ENCODE peak calls at places on chromosome 11, in nine cellular contexts. A is right cardiac atrium, V is spleen, Q is tibial artery, R is HCT116, G is pancreas, H is fibroblast of lung, T is cardiac fibroblast, B is kidney epithelial cell. X is an unnamed sample.

GRCh38 chr11:112297248-112297866 is 36.7 kb upstream of the PLET1 start:
- DNase-seq in V (no peak), R (no peak), T (no peak), H (no peak), Q (no peak), A (no peak), G (no peak), B (no peak), X (no peak)

GRCh38 chr11:13225058-13226001 is 52.3 kb upstream of the BMAL1 start:
- DNase-seq in V (no peak), B (no peak), R (no peak), Q (no peak), A (no peak), T (no peak), H (no peak), G (no peak), X (no peak)

GRCh38 chr11:5698281-5698680 is 8.7 kb downstream of the TRIM22 start:
- DNase-seq in V (no peak), G (no peak), H (no peak), R (no peak), B (no peak), T (no peak), Q (no peak), A (no peak), X (no peak)

GRCh38 chr11:62921201-62921572 is at the start of gene CHRM1:
- DNase-seq in A (no peak), T (no peak), H (no peak), B (no peak), V (peak), G (peak), R (no peak), Q (no peak), X (no peak)

GRCh38 chr11:121460941-121461514 is 8.3 kb upstream of the SORL1-AS1 start:
- DNase-seq in H (no peak), B (no peak), A (no peak), Q (no peak), R (no peak), G (no peak), T (no peak), V (no peak), X (no peak)

GRCh38 chr11:29527391-29527936 is 489.4 kb downstream of the KCNA4 start:
- DNase-seq in V (no peak), B (peak), A (no peak), H (peak), R (peak), G (no peak), Q (no peak), T (peak), X (no peak)

GRCh38 chr11:12409621-12410005 is 32.2 kb downstream of the PARVA start:
- DNase-seq in T (no peak), B (no peak), Q (no peak), R (no peak), A (no peak), G (no peak), V (no peak), H (no peak), X (no peak)

GRCh38 chr11:128302425-128303186 is 284.8 kb downstream of the ETS1 start:
- DNase-seq in V (no peak), R (no peak), B (no peak), T (no peak), Q (no peak), G (no peak), H (no peak), A (no peak), X (no peak)

GRCh38 chr11:2944953-2945756 is 15.9 kb upstream of the PHLDA2 start:
- DNase-seq in B (peak), Q (peak), A (peak), V (peak), G (peak), R (no peak), T (peak), H (peak), X (peak)

GRCh38 chr11:114026355-114026754 is 33.2 kb upstream of the ZBTB16 start:
- DNase-seq in H (peak), B (no peak), G (no peak), A (no peak), T (peak), V (no peak), Q (no peak), R (no peak), X (no peak)

GRCh38 chr11:7590529-7590928 is 76.7 kb downstream of the PPFIBP2 start:
- DNase-seq in B (no peak), G (no peak), R (no peak), Q (no peak), T (no peak), V (no peak), H (no peak), A (no peak), X (no peak)

GRCh38 chr11:130070829-130071205 is 1.1 kb downstream of the APLP2 start:
- DNase-seq in H (peak), Q (no peak), T (peak), V (peak), G (no peak), B (no peak), A (peak), R (no peak), X (no peak)

DNA sequence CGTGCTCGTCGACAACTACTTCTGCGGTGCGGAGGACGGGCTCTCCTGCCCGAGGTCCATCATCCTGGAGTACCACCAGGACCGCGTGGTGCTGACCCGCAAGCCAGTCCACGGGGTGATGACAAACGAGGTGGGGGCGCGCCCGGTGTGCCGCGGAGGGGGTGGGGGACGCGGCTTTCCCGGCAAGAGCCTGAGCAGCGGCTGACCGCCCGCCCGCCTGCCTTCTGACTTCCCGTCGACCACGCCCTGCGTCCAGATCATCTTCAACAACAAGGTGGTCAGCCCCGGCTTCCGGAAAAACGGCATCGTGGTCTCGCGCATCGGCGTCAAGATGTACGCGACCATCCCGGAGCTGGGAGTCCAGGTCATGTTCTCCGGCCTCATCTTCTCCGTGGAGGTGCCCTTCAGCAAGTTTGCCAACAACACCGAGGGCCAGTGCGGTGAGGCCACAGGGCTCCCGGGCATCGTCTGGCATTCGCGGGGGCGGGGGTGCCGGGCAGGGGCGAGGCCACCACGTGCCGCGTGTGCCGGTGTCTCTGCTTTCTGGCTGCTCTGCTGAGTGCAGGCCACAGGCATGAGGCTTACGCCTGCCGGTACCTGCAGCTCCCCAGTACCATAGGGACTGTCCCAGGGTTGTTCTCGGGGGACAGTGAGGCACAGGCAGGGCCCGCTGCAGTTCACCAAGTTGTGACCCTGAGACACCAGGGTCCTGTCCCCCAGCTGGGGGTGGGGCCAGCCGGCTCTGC is 28.5 kb upstream of the MUC5B start:
- DNase-seq in B (no peak), G (no peak), Q (peak), T (no peak), A (no peak), H (no peak), R (no peak), V (peak), X (peak)
- H3K4me3 ChIP-seq in B (no peak), G (no peak), Q (no peak), T (no peak), A (no peak), H (no peak), R (no peak), V (no peak), X (no peak)

GRCh38 chr11:117524784-117525183 is 197.1 kb downstream of the CEP164 start:
- DNase-seq in H (no peak), G (no peak), R (no peak), T (no peak), B (no peak), A (no peak), V (no peak), Q (no peak), X (no peak)

GRCh38 chr11:117525866-117526265 is 198.2 kb downstream of the CEP164 start:
- DNase-seq in V (no peak), H (no peak), Q (no peak), G (no peak), A (no peak), R (no peak), T (no peak), B (no peak), X (no peak)

GRCh38 chr11:117528061-117528780 is 200.6 kb downstream of the CEP164 start:
- DNase-seq in G (no peak), B (no peak), R (no peak), T (no peak), H (peak), V (no peak), A (no peak), Q (no peak), X (no peak)

GRCh38 chr11:117532568-117532967 is 204.9 kb downstream of the CEP164 start:
- DNase-seq in H (no peak), B (no peak), Q (no peak), A (no peak), V (no peak), T (no peak), G (no peak), R (no peak), X (no peak)

GRCh38 chr11:117529767-117530166 is 202.1 kb downstream of the CEP164 start:
- DNase-seq in Q (no peak), H (no peak), V (no peak), T (no peak), B (no peak), R (no peak), G (no peak), A (no peak), X (no peak)
- H3K4me3 ChIP-seq in Q (no peak), H (no peak), V (no peak), T (no peak), B (no peak), R (no peak), G (no peak), A (no peak), X (no peak)

GRCh38 chr11:102280237-102280833 is 36.9 kb upstream of the BIRC3 start:
- DNase-seq in Q (no peak), G (no peak), V (no peak), H (no peak), R (no peak), B (no peak), T (no peak), A (no peak), X (no peak)
- H3K4me3 ChIP-seq in Q (no peak), G (no peak), V (no peak), H (no peak), R (no peak), B (no peak), T (no peak), A (no peak), X (no peak)

GRCh38 chr11:44203270-44204043 is 106.5 kb downstream of the ALX4 start:
- DNase-seq in R (no peak), A (no peak), V (no peak), G (no peak), B (no peak), T (no peak), H (no peak), Q (no peak), X (no peak)

GRCh38 chr11:44205358-44205757 is 104.6 kb downstream of the ALX4 start:
- DNase-seq in T (no peak), R (no peak), V (no peak), H (no peak), B (no peak), Q (no peak), A (no peak), G (no peak), X (no peak)

GRCh38 chr11:44199298-44199697 is 103.8 kb downstream of the EXT2 start:
- DNase-seq in H (no peak), R (no peak), G (no peak), B (no peak), Q (no peak), T (no peak), V (no peak), A (no peak), X (no peak)

GRCh38 chr11:44199816-44200215 is 104.3 kb downstream of the EXT2 start:
- DNase-seq in G (no peak), R (no peak), Q (no peak), A (no peak), H (peak), T (no peak), B (no peak), V (no peak), X (no peak)
- H3K4me3 ChIP-seq in G (no peak), R (no peak), Q (no peak), A (no peak), H (no peak), T (no peak), B (no peak), V (no peak), X (no peak)